ENCODE peak calls at places on chromosomes 3 and 15, in six cellular contexts. Z, J, E, I, U and X are unnamed samples.

GRCh38 chr3:107441617-107442016 is 64.4 kb downstream of the CCDC54 start:
- DNase-seq in Z (no peak), J (no peak), E (no peak), I (no peak), U (no peak), X (no peak)

GRCh38 chr3:17741621-17742091 is 775 bp downstream of the TBC1D5 start:
- DNase-seq in Z (no peak), J (no peak), E (no peak), I (no peak), U (no peak), X (no peak)

GRCh38 chr15:35692256-35692867 is 146.4 kb upstream of the DPH6 start:
- DNase-seq in Z (no peak), J (no peak), E (no peak), I (no peak), U (no peak), X (no peak)

GRCh38 chr3:197305854-197306253 is 7.4 kb upstream of the DLG1 start:
- DNase-seq in Z (no peak), J (no peak), E (no peak), I (no peak), U (no peak), X (no peak)

GRCh38 chr3:159724627-159725026 is 264.0 kb upstream of the IL12A start:
- DNase-seq in Z (no peak), J (no peak), E (no peak), I (no peak), U (no peak), X (no peak)

GRCh38 chr3:39513801-39514369 is 46.4 kb downstream of the MOBP start:
- DNase-seq in Z (no peak), J (no peak), E (no peak), I (no peak), U (no peak), X (no peak)

GRCh38 chr15:98599911-98600685 is 48.2 kb upstream of the IGF1R start:
- DNase-seq in Z (no peak), J (no peak), E (no peak), I (no peak), U (no peak), X (no peak)

GRCh38 chr3:24520101-24520495 is 25.4 kb upstream of the THRB start:
- DNase-seq in Z (no peak), J (no peak), E (no peak), I (no peak), U (no peak), X (no peak)

GRCh38 chr3:36730965-36731364 is 33.4 kb downstream of the DCLK3 start:
- DNase-seq in Z (no peak), J (no peak), E (no peak), I (no peak), U (no peak), X (no peak)

GRCh38 chr3:71549948-71550347 is 33.6 kb downstream of the FOXP1 start:
- DNase-seq in Z (no peak), J (no peak), E (no peak), I (no peak), U (no peak), X (no peak)

GRCh38 chr3:174533286-174533685 is 325.8 kb upstream of the NAALADL2 start:
- DNase-seq in Z (no peak), J (no peak), E (no peak), I (no peak), U (no peak), X (no peak)

GRCh38 chr15:41926184-41927056 is 32.6 kb upstream of the SPTBN5 start:
- DNase-seq in Z (no peak), J (no peak), E (no peak), I (no peak), U (no peak), X (no peak)

GRCh38 chr15:25807063-25807462 is 56.1 kb downstream of the ATP10A start:
- DNase-seq in Z (no peak), J (no peak), E (no peak), I (no peak), U (no peak), X (no peak)

GRCh38 chr15:98651581-98652220 is 3.4 kb downstream of the IGF1R start:
- DNase-seq in Z (no peak), J (no peak), E (no peak), I (no peak), U (no peak), X (no peak)

GRCh38 chr15:96247631-96248305 is 82.7 kb upstream of the NR2F2 start:
- DNase-seq in Z (no peak), J (no peak), E (no peak), I (no peak), U (no peak), X (no peak)

GRCh38 chr3:170493712-170494182 is 75.1 kb downstream of the CLDN11 start:
- DNase-seq in Z (no peak), J (no peak), E (no peak), I (no peak), U (no peak), X (no peak)

GRCh38 chr3:43674345-43675085 is 16.2 kb upstream of the ABHD5 start:
- DNase-seq in Z (no peak), J (no peak), E (no peak), I (no peak), U (no peak), X (no peak)

GRCh38 chr15:73753250-73754130 is at the start of gene INSYN1:
- DNase-seq in Z (peak), J (peak), E (peak), I (no peak), U (peak), X (no peak)

GRCh38 chr3:113499081-113499480 is 15.9 kb downstream of the SPICE1 start:
- DNase-seq in Z (no peak), J (no peak), E (no peak), I (no peak), U (no peak), X (no peak)

GRCh38 chr15:48939686-48940085 is 24.0 kb downstream of the SHC4 start:
- DNase-seq in Z (no peak), J (no peak), E (no peak), I (no peak), U (no peak), X (no peak)